ENCODE peak calls at places on chromosome 15, in four cellular contexts. N, J, U and P are unnamed samples.

GRCh38 chr15:91435108-91435507 is 335.1 kb downstream of the SV2B start:
- DNase-seq in N (no peak), J (no peak), U (no peak), P (no peak)

GRCh38 chr15:67403428-67403827 is 117.5 kb upstream of the C15orf61 start:
- DNase-seq in N (no peak), J (no peak), U (no peak), P (no peak)

GRCh38 chr15:73891328-73891975 is 18.1 kb downstream of the TBC1D21 start:
- DNase-seq in N (no peak), J (no peak), U (no peak), P (no peak)

GRCh38 chr15:49895337-49896223 is 223.5 kb downstream of the ATP8B4 start:
- DNase-seq in N (no peak), J (no peak), U (no peak), P (no peak)

GRCh38 chr15:78368671-78369070 is 28.5 kb downstream of the CRABP1 start:
- DNase-seq in N (no peak), J (no peak), U (no peak), P (no peak)

GRCh38 chr15:70152070-70152480 is 54.4 kb upstream of the TLE3 start:
- DNase-seq in N (no peak), J (peak), U (no peak), P (no peak)

GRCh38 chr15:66798426-66799061 is 96.5 kb downstream of the SMAD6 start:
- DNase-seq in N (no peak), J (peak), U (no peak), P (no peak)

GRCh38 chr15:54273928-54274327 is 295.7 kb downstream of the UNC13C start:
- DNase-seq in N (no peak), J (no peak), U (no peak), P (no peak)

GRCh38 chr15:95520511-95520910 is 810.0 kb upstream of the NR2F2 start:
- DNase-seq in N (no peak), J (peak), U (no peak), P (no peak)

GRCh38 chr15:45522931-45523331 is 376 bp upstream of the SLC30A4 start:
- DNase-seq in N (no peak), J (peak), U (no peak), P (no peak)

GRCh38 chr15:91456251-91456718 is 356.2 kb downstream of the SV2B start:
- DNase-seq in N (no peak), J (peak), U (no peak), P (no peak)

GRCh38 chr15:63523306-63523990 is 19.1 kb downstream of the USP3 start:
- DNase-seq in N (no peak), J (peak), U (no peak), P (no peak)

GRCh38 chr15:94080416-94080815 is 150.9 kb upstream of the MCTP2 start:
- DNase-seq in N (no peak), J (peak), U (no peak), P (no peak)

GRCh38 chr15:66172339-66172980 is 81.1 kb downstream of the MEGF11 start:
- DNase-seq in N (no peak), J (no peak), U (no peak), P (no peak)

GRCh38 chr15:60679256-60679655 is 200.3 kb upstream of the ICE2 start:
- DNase-seq in N (no peak), J (peak), U (no peak), P (no peak)

GRCh38 chr15:76058714-76059319 is 968 bp upstream of the TMEM266 start:
- DNase-seq in N (no peak), J (peak), U (no peak), P (no peak)

GRCh38 chr15:60777558-60777957 is 298.6 kb upstream of the ICE2 start:
- DNase-seq in N (no peak), J (no peak), U (no peak), P (no peak)

GRCh38 chr15:64229129-64229724 is 66.4 kb upstream of the PPIB start:
- DNase-seq in N (no peak), J (no peak), U (no peak), P (no peak)